ENCODE peak calls at places on chromosomes 4 and X, in eight cellular contexts. R is cardiac muscle cell; C is H4; M is small intestine; J is activated T-cell treated with anti-CD3 and anti-CD28 coated beads for 1 hour; P is CD8-positive, alpha-beta T cell; B is stimulated activated CD8-positive, alpha-beta memory T cell treated with anti-CD3 and anti-CD28 coated beads, Interleukin-15, amount 100 ng/mL, for 24 hours; D is NCI-H69. E is an unnamed sample.

GRCh38 chrX:129701624-129702069 is 37.1 kb upstream of the XPNPEP2 start:
- DNase-seq in R (peak), C (no peak), M (no peak), J (no peak), P (no peak), B (no peak), D (no peak), E (no peak)

GRCh38 chr4:86493460-86493859 is 100.7 kb upstream of the PTPN13 start:
- DNase-seq in R (peak), C (no peak), M (no peak), J (no peak), P (no peak), B (no peak), D (no peak), E (no peak)

GRCh38 chr4:8158710-8159521 is at the start of gene ABLIM2:
- DNase-seq in R (peak), C (peak), M (peak), J (peak), P (peak), B (peak), D (peak), E (peak)

GRCh38 chr4:54277691-54278090 is 48.6 kb downstream of the PDGFRA start:
- DNase-seq in R (peak), C (peak), M (no peak), J (no peak), P (no peak), B (no peak), D (peak), E (no peak)

GRCh38 chr4:110164251-110164650 is 34.2 kb downstream of the ELOVL6 start:
- DNase-seq in R (peak), C (no peak), M (peak), J (no peak), P (no peak), B (no peak), D (no peak), E (no peak)

GRCh38 chr4:5972571-5972970 is 45.7 kb downstream of the C4orf50 start:
- DNase-seq in R (no peak), C (no peak), M (no peak), J (no peak), P (no peak), B (no peak), D (no peak), E (no peak)

GRCh38 chr4:100983426-100983825 is 363.9 kb downstream of the PPP3CA start:
- DNase-seq in R (no peak), C (no peak), M (no peak), J (no peak), P (no peak), B (no peak), D (no peak), E (no peak)

GRCh38 chr4:104064650-104065577 is 345.1 kb upstream of the TACR3 start:
- DNase-seq in R (peak), C (peak), M (peak), J (no peak), P (no peak), B (no peak), D (peak), E (no peak)

GRCh38 chr4:62377245-62377644 is 1177.1 kb downstream of the ADGRL3 start:
- DNase-seq in R (no peak), C (no peak), M (no peak), J (no peak), P (no peak), B (no peak), D (no peak), E (no peak)

GRCh38 chrX:437636-438390 is 51.1 kb upstream of the PPP2R3B start:
- DNase-seq in R (no peak), C (no peak), M (no peak), J (no peak), P (peak), B (no peak), D (no peak), E (no peak)